ENCODE peak calls at places on chromosomes 12 and 14, in five cellular contexts. U, F, P, N and R are unnamed samples.

GRCh38 chr12:6363330-6364036 is 11.9 kb downstream of the SCNN1A start:
- DNase-seq in U (peak), F (peak), P (peak), N (peak), R (peak)

GRCh38 chr14:61438860-61439765 is 117.7 kb downstream of the PRKCH start:
- DNase-seq in U (peak), F (peak), P (peak), N (peak), R (peak)

GRCh38 chr14:77372304-77372841 is 4.5 kb downstream of the TMED8 start:
- DNase-seq in U (peak), F (no peak), P (peak), N (no peak), R (no peak)

GRCh38 chr14:30708157-30708556 is 86.0 kb downstream of the SCFD1 start:
- DNase-seq in U (no peak), F (peak), P (peak), N (no peak), R (no peak)

GRCh38 chr12:100279612-100280244 is 12.8 kb downstream of the SCYL2 start:
- DNase-seq in U (no peak), F (no peak), P (peak), N (no peak), R (no peak)

GRCh38 chr14:96965885-96966595 is 168.9 kb downstream of the VRK1 start:
- DNase-seq in U (no peak), F (peak), P (peak), N (no peak), R (no peak)

GRCh38 chr14:96627811-96628775 is 125.9 kb downstream of the PAPOLA start:
- DNase-seq in U (no peak), F (no peak), P (no peak), N (no peak), R (no peak)

GRCh38 chr14:75232597-75232996 is 46.0 kb upstream of the FOS start:
- DNase-seq in U (no peak), F (no peak), P (no peak), N (no peak), R (no peak)

GRCh38 chr14:54804720-54805060 is 97.9 kb downstream of the GCH1 start:
- DNase-seq in U (no peak), F (no peak), P (no peak), N (no peak), R (no peak)

GRCh38 chr12:43571885-43572284 is 19.9 kb upstream of the ADAMTS20 start:
- DNase-seq in U (no peak), F (no peak), P (no peak), N (no peak), R (no peak)

GRCh38 chr14:73771848-73772705 is 57.9 kb upstream of the PNMA1 start:
- DNase-seq in U (peak), F (no peak), P (peak), N (peak), R (peak)

GRCh38 chr12:127802271-127802670 is 464.7 kb upstream of the TMEM132C start:
- DNase-seq in U (no peak), F (no peak), P (no peak), N (no peak), R (no peak)

GRCh38 chr12:129119537-129119936 is 266.3 kb downstream of the GLT1D1 start:
- DNase-seq in U (no peak), F (no peak), P (peak), N (no peak), R (no peak)

GRCh38 chr12:45728625-45729232 is 777 bp upstream of the ARID2 start:
- DNase-seq in U (peak), F (peak), P (peak), N (peak), R (peak)

GRCh38 chr12:24902521-24903304 is 46.2 kb downstream of the BCAT1 start:
- DNase-seq in U (no peak), F (peak), P (peak), N (peak), R (no peak)

GRCh38 chr14:63454863-63455622 is 88.1 kb downstream of the PPP2R5E start:
- DNase-seq in U (peak), F (peak), P (no peak), N (peak), R (peak)

GRCh38 chr12:104741072-104741471 is 217.0 kb downstream of the SLC41A2 start:
- DNase-seq in U (no peak), F (no peak), P (no peak), N (no peak), R (no peak)

GRCh38 chr14:77580477-77580876 is 36.0 kb downstream of the SPTLC2 start:
- DNase-seq in U (no peak), F (peak), P (no peak), N (no peak), R (no peak)

GRCh38 chr14:95482967-95483842 is 33.2 kb downstream of the SYNE3 start:
- DNase-seq in U (peak), F (no peak), P (no peak), N (peak), R (peak)

GRCh38 chr14:26204954-26205479 is 392.8 kb downstream of the NOVA1 start:
- DNase-seq in U (no peak), F (no peak), P (peak), N (peak), R (peak)

GRCh38 chr12:54394281-54394719 is 9.8 kb upstream of the ZNF385A start:
- DNase-seq in U (peak), F (peak), P (peak), N (no peak), R (peak)
- TF ChIP-seq CTCF in U (peak), F (peak), P (peak), N (peak), R (peak)

GRCh38 chr12:113512568-113512967 is 40.9 kb upstream of the LHX5 start:
- DNase-seq in U (no peak), F (no peak), P (peak), N (no peak), R (no peak)

GRCh38 chr12:113514602-113515001 is 42.9 kb upstream of the LHX5 start:
- DNase-seq in U (no peak), F (no peak), P (no peak), N (no peak), R (no peak)

GRCh38 chr12:113519464-113520191 is 48.0 kb upstream of the LHX5 start:
- DNase-seq in U (no peak), F (no peak), P (peak), N (no peak), R (no peak)

DNA sequence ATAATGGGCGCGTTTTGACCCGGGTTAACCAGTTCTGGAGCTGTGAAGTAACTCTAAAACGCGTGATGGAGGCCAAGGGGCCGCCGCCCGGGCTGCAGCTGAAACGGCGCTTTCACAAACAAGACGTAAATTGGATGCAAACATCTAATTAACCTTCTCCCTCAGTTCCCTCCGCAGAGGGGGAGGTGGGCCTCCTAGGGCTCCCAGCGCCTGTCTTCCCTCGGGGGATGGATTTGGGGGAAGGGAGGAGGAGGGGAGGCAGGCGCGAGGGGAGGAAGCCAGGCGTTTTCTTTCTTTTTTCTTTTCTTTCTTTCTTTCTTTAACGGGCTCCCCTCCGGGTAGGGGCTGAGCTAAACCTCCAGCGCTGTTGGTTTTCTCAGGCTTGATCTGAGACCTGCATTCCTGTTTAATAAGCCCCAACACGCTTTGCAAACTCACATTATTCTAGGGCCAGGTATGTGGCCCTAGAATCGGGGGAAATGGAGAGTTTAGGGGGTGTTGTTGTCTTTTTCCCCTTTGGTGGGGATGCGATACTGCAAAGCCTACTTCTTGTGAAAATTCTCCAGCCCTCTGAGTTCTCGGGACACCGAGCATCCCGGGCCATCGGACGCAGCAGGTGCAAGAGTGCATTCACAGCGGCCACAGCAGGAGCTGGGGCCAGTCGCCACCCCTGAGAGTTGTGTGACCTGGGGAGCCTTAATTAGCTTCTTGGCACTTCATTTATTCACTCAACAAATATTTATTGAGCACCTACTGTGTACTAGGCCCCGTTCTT is 43.6 kb upstream of the LHX5 start:
- DNase-seq in U (no peak), F (no peak), P (peak), N (no peak), R (no peak)
- H3K27ac ChIP-seq in U (no peak), F (no peak), P (peak), N (no peak), R (no peak)

GRCh38 chr14:34043627-34044372 is 92.9 kb upstream of the EGLN3 start:
- DNase-seq in U (peak), F (no peak), P (no peak), N (no peak), R (no peak)
- H3K4me3 ChIP-seq in U (no peak), F (no peak), P (no peak), N (no peak), R (no peak)

GRCh38 chr14:106509176-106509575 is 982.8 kb downstream of the TMEM121 start:
- DNase-seq in U (no peak), F (no peak), P (no peak), N (no peak), R (no peak)

GRCh38 chr14:106511411-106512198 is 985.2 kb downstream of the TMEM121 start:
- DNase-seq in U (no peak), F (no peak), P (no peak), N (no peak), R (no peak)

GRCh38 chr14:106507354-106507753 is 981.0 kb downstream of the TMEM121 start:
- DNase-seq in U (no peak), F (no peak), P (no peak), N (no peak), R (no peak)

GRCh38 chr14:106508216-106508615 is 981.8 kb downstream of the TMEM121 start:
- DNase-seq in U (no peak), F (peak), P (no peak), N (no peak), R (no peak)

GRCh38 chr14:106509795-106510194 is 983.4 kb downstream of the TMEM121 start:
- DNase-seq in U (no peak), F (no peak), P (no peak), N (no peak), R (no peak)
- TF ChIP-seq CTCF in U (no peak), F (no peak), P (no peak), N (no peak), R (no peak)